ENCODE peak calls at places on chromosomes 1 and 21, in four cellular contexts. G is A172; W is NCI-H2081; C is stimulated activated CD4-positive, alpha-beta T cell treated with anti-CD3 and anti-CD28 coated beads, Interleukin-15, amount 100 ng/mL, for 1 hour. A is an unnamed sample.

GRCh38 chr1:182032251-182032650 is 29.3 kb downstream of the ZNF648 start:
- DNase-seq in G (no peak), W (no peak), C (no peak), A (no peak)

GRCh38 chr1:52602328-52603300 is at the start of gene GPX7:
- DNase-seq in G (no peak), W (peak; percentile 9), C (peak; percentile 13), A (peak; percentile 52)

GRCh38 chr1:172928412-172928811 is 122.3 kb downstream of the TNFSF18 start:
- DNase-seq in G (no peak), W (no peak), C (no peak), A (no peak)

GRCh38 chr1:77354536-77354935 is 72.7 kb downstream of the AK5 start:
- DNase-seq in G (no peak), W (no peak), C (no peak), A (no peak)

GRCh38 chr1:31583995-31584868 is 7.9 kb downstream of the TINAGL1 start:
- DNase-seq in G (no peak), W (peak; percentile 14), C (no peak), A (no peak)

GRCh38 chr1:26471201-26471497 is 1.1 kb upstream of the HMGN2 start:
- DNase-seq in G (no peak), W (peak; percentile 28), C (no peak), A (no peak)

GRCh38 chr1:18879791-18880309 is 20.4 kb upstream of the TAS1R2 start:
- DNase-seq in G (no peak), W (no peak), C (no peak), A (no peak)

GRCh38 chr21:36079010-36079649 is 9.3 kb downstream of the CBR1 start:
- DNase-seq in G (peak; percentile 16), W (no peak), C (peak; percentile 12), A (no peak)

GRCh38 chr21:35559881-35560280 is 500.4 kb downstream of the SETD4 start:
- DNase-seq in G (peak; percentile 57), W (no peak), C (no peak), A (no peak)

GRCh38 chr1:218665216-218665615 is 320.1 kb downstream of the TGFB2 start:
- DNase-seq in G (peak; percentile 83), W (no peak), C (no peak), A (no peak)